ENCODE peak calls at places on chromosomes 1 and 21, in four cellular contexts. One of them, this sample, is unnamed.

GRCh38 chr1:178037510-178038253 is 56.2 kb upstream of the RASAL2 start:
- DNase-seq in A549: peak
- DNase-seq in stomach: peak
- DNase-seq in body of pancreas: peak
- DNase-seq in this sample: peak

GRCh38 chr1:226064816-226065248 is 2.3 kb downstream of the H3-3A start:
- DNase-seq in A549: peak
- DNase-seq in stomach: peak
- DNase-seq in body of pancreas: peak
- DNase-seq in this sample: no peak

GRCh38 chr1:179124866-179125265 is 43.0 kb downstream of the TOR3A start:
- DNase-seq in A549: no peak
- DNase-seq in stomach: no peak
- DNase-seq in body of pancreas: no peak
- DNase-seq in this sample: no peak

GRCh38 chr1:155044812-155045690 is 6.1 kb upstream of the ADAM15 start:
- DNase-seq in A549: peak
- DNase-seq in stomach: peak
- DNase-seq in body of pancreas: peak
- DNase-seq in this sample: peak

GRCh38 chr1:234659538-234659937 is 49.6 kb upstream of the IRF2BP2 start:
- DNase-seq in A549: peak
- DNase-seq in stomach: no peak
- DNase-seq in body of pancreas: no peak
- DNase-seq in this sample: no peak

GRCh38 chr1:63969461-63969893 is 195.7 kb downstream of the ROR1 start:
- DNase-seq in A549: peak
- DNase-seq in stomach: no peak
- DNase-seq in body of pancreas: no peak
- DNase-seq in this sample: no peak

GRCh38 chr1:162530318-162530984 is 31.1 kb upstream of the UAP1 start:
- DNase-seq in A549: no peak
- DNase-seq in stomach: no peak
- DNase-seq in body of pancreas: no peak
- DNase-seq in this sample: no peak

GRCh38 chr1:65990161-65990560 is 197.5 kb downstream of the PDE4B start:
- DNase-seq in A549: no peak
- DNase-seq in stomach: no peak
- DNase-seq in body of pancreas: no peak
- DNase-seq in this sample: no peak

GRCh38 chr1:51649593-51650091 is 32.8 kb downstream of the OSBPL9 start:
- DNase-seq in A549: no peak
- DNase-seq in stomach: no peak
- DNase-seq in body of pancreas: no peak
- DNase-seq in this sample: no peak

GRCh38 chr1:45883633-45884032 is 80.2 kb downstream of the MAST2 start:
- DNase-seq in A549: no peak
- DNase-seq in stomach: no peak
- DNase-seq in body of pancreas: no peak
- DNase-seq in this sample: no peak

GRCh38 chr1:15289251-15289651 is 42.2 kb downstream of the FHAD1 start:
- DNase-seq in A549: no peak
- DNase-seq in stomach: no peak
- DNase-seq in body of pancreas: no peak
- DNase-seq in this sample: peak

GRCh38 chr1:56098956-56099355 is 480.4 kb downstream of the PLPP3 start:
- DNase-seq in A549: no peak
- DNase-seq in stomach: no peak
- DNase-seq in body of pancreas: no peak
- DNase-seq in this sample: no peak

GRCh38 chr1:109432336-109432735 is 6.1 kb upstream of the PSMA5 start:
- DNase-seq in A549: no peak
- DNase-seq in stomach: no peak
- DNase-seq in body of pancreas: no peak
- DNase-seq in this sample: no peak

GRCh38 chr1:183553769-183554168 is 36.5 kb downstream of the NCF2 start:
- DNase-seq in A549: no peak
- DNase-seq in stomach: no peak
- DNase-seq in body of pancreas: no peak
- DNase-seq in this sample: no peak

GRCh38 chr1:43822040-43822439 is 111.6 kb upstream of the ARTN start:
- DNase-seq in A549: peak
- DNase-seq in stomach: no peak
- DNase-seq in body of pancreas: no peak
- DNase-seq in this sample: no peak

GRCh38 chr1:65606426-65606825 is 186.0 kb downstream of the LEPR start:
- DNase-seq in A549: no peak
- DNase-seq in stomach: no peak
- DNase-seq in body of pancreas: no peak
- DNase-seq in this sample: no peak

GRCh38 chr1:24545673-24546072 is 10.2 kb upstream of the NCMAP start:
- DNase-seq in A549: no peak
- DNase-seq in stomach: no peak
- DNase-seq in body of pancreas: no peak
- DNase-seq in this sample: no peak

GRCh38 chr1:41751804-41752513 is 166.8 kb downstream of the HIVEP3 start:
- DNase-seq in A549: no peak
- DNase-seq in stomach: no peak
- DNase-seq in body of pancreas: no peak
- DNase-seq in this sample: peak

GRCh38 chr1:101022294-101022693 is 3.3 kb downstream of the DPH5 start:
- DNase-seq in A549: no peak
- DNase-seq in stomach: no peak
- DNase-seq in body of pancreas: no peak
- DNase-seq in this sample: no peak

GRCh38 chr1:89898150-89898549 is 77.3 kb downstream of the LRRC8D start:
- DNase-seq in A549: no peak
- DNase-seq in stomach: no peak
- DNase-seq in body of pancreas: no peak
- DNase-seq in this sample: no peak

GRCh38 chr1:209787551-209787950 is 3.2 kb upstream of the C1orf74 start:
- DNase-seq in A549: no peak
- DNase-seq in stomach: peak
- DNase-seq in body of pancreas: peak
- DNase-seq in this sample: no peak

GRCh38 chr1:180920702-180921101 is 8.0 kb downstream of the KIAA1614 start:
- DNase-seq in A549: no peak
- DNase-seq in stomach: no peak
- DNase-seq in body of pancreas: no peak
- DNase-seq in this sample: no peak

GRCh38 chr1:61960999-61961398 is 218.7 kb downstream of the PATJ start:
- DNase-seq in A549: no peak
- DNase-seq in stomach: no peak
- DNase-seq in body of pancreas: no peak
- DNase-seq in this sample: no peak

GRCh38 chr21:44881586-44881939 is 8.1 kb upstream of the PTTG1IP start:
- DNase-seq in A549: no peak
- DNase-seq in stomach: no peak
- DNase-seq in body of pancreas: no peak
- DNase-seq in this sample: peak

GRCh38 chr1:22529901-22530621 is 33.2 kb upstream of the EPHA8 start:
- DNase-seq in A549: no peak
- DNase-seq in stomach: no peak
- DNase-seq in body of pancreas: no peak
- DNase-seq in this sample: no peak

GRCh38 chr1:157968503-157968902 is 24.9 kb upstream of the KIRREL1 start:
- DNase-seq in A549: peak
- DNase-seq in stomach: no peak
- DNase-seq in body of pancreas: peak
- DNase-seq in this sample: no peak

GRCh38 chr21:15112858-15113257 is 48.1 kb upstream of the NRIP1 start:
- DNase-seq in A549: no peak
- DNase-seq in stomach: no peak
- DNase-seq in body of pancreas: no peak
- DNase-seq in this sample: no peak

GRCh38 chr1:5829414-5829813 is 162.8 kb downstream of the NPHP4 start:
- DNase-seq in A549: no peak
- DNase-seq in stomach: no peak
- DNase-seq in body of pancreas: no peak
- DNase-seq in this sample: no peak

GRCh38 chr1:169466259-169467230 is 19.2 kb downstream of the SLC19A2 start:
- DNase-seq in A549: peak
- DNase-seq in stomach: no peak
- DNase-seq in body of pancreas: peak
- DNase-seq in this sample: no peak

GRCh38 chr1:9234223-9235122 is at the start of gene H6PD:
- DNase-seq in A549: peak
- DNase-seq in stomach: peak
- DNase-seq in body of pancreas: peak
- DNase-seq in this sample: peak

GRCh38 chr1:99306644-99307043 is 42.4 kb downstream of the PLPPR4 start:
- DNase-seq in A549: no peak
- DNase-seq in stomach: no peak
- DNase-seq in body of pancreas: no peak
- DNase-seq in this sample: no peak
- TF ChIP-seq CTCF in A549: no peak
- TF ChIP-seq CTCF in stomach: no peak
- TF ChIP-seq CTCF in body of pancreas: no peak
- TF ChIP-seq CTCF in this sample: no peak

GRCh38 chr1:223710179-223711133 is 1.9 kb upstream of the CAPN2 start:
- DNase-seq in A549: no peak
- DNase-seq in stomach: no peak
- DNase-seq in body of pancreas: no peak
- DNase-seq in this sample: no peak

GRCh38 chr1:223711173-223711572 is 1.2 kb upstream of the CAPN2 start:
- DNase-seq in A549: no peak
- DNase-seq in stomach: peak
- DNase-seq in body of pancreas: no peak
- DNase-seq in this sample: no peak

GRCh38 chr1:223708651-223709268 is 3.6 kb upstream of the CAPN2 start:
- DNase-seq in A549: no peak
- DNase-seq in stomach: no peak
- DNase-seq in body of pancreas: no peak
- DNase-seq in this sample: no peak

GRCh38 chr1:223708001-223708359 is 4.4 kb upstream of the CAPN2 start:
- DNase-seq in A549: no peak
- DNase-seq in stomach: peak
- DNase-seq in body of pancreas: peak
- DNase-seq in this sample: no peak

GRCh38 chr1:223709598-223709997 is 2.7 kb upstream of the CAPN2 start:
- DNase-seq in A549: no peak
- DNase-seq in stomach: no peak
- DNase-seq in body of pancreas: no peak
- DNase-seq in this sample: no peak
- TF ChIP-seq CTCF in A549: peak
- TF ChIP-seq CTCF in stomach: peak
- TF ChIP-seq CTCF in body of pancreas: no peak
- TF ChIP-seq CTCF in this sample: peak

DNA sequence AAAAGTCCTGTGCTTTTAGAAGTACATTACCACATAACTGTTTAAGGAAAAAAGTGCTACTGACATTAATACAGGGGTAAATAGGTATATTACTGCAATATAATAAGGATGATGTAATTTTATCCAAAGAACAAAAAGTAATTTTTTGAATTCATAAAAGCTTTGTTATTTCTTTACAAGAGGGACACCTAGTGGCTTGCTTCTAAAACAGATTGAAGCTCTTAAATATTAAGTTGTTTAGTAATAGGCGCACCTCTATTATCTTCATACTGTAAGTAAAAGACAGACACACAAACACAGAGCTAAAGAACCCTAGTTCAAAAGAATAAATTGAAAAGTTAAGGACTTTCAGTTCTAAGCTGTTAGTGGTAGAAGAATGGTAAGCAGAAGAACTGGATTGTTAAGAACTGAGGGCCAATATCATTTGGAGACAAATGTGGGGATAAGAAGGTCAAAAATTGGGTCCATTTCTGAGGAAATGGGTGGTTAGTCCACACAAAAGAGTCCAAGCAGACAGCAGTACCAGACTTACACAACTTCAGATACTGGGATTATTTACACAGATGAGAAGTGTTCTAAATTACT is 15.4 kb downstream of the ZNHIT6 start:
- DNase-seq in A549: no peak
- DNase-seq in stomach: no peak
- DNase-seq in body of pancreas: no peak
- DNase-seq in this sample: no peak
- TF ChIP-seq CTCF in A549: peak
- TF ChIP-seq CTCF in stomach: no peak
- TF ChIP-seq CTCF in body of pancreas: no peak
- TF ChIP-seq CTCF in this sample: peak

GRCh38 chr1:150429805-150430204 is 57.4 kb upstream of the TARS2 start:
- DNase-seq in A549: peak
- DNase-seq in stomach: no peak
- DNase-seq in body of pancreas: no peak
- DNase-seq in this sample: no peak
- TF ChIP-seq CTCF in A549: peak
- TF ChIP-seq CTCF in stomach: no peak
- TF ChIP-seq CTCF in body of pancreas: no peak
- TF ChIP-seq CTCF in this sample: peak

DNA sequence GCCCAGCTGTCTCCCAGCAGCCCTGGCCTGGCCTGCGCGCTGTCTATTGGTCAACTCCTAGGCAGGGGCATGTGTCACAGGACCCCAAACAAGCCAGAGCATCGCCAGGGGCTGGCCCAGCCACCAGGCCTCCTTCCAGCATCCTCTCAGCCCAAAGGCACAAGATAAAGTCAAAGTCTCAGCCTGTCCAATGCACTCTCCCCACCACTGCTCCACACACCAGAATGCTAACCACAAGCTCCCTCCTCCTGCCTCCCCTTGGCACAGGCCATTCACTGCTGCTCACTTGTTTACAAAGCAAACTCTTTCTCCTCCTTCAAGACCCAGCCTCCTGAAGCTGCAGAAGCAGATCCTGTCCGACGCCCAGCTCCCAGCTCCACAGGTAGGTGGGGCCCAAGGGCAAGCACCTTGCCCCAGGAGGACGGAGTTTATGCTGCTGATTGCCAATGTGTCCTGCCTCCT is 133.4 kb downstream of the DMRTB1 start:
- DNase-seq in A549: no peak
- DNase-seq in stomach: peak
- DNase-seq in body of pancreas: no peak
- DNase-seq in this sample: peak
- TF ChIP-seq CTCF in A549: no peak
- TF ChIP-seq CTCF in stomach: no peak
- TF ChIP-seq CTCF in body of pancreas: no peak
- TF ChIP-seq CTCF in this sample: peak

This sample was measured in upper lobe of right lung.